ENCODE peak calls at places on chromosomes 2 and 18, in four cellular contexts. G is HepG2, U is K562, P is GM12878. X is an unnamed sample.

GRCh38 chr18:58222439-58223125 is 178.6 kb downstream of the NEDD4L start:
- DNase-seq in G (no peak), U (no peak), P (no peak), X (no peak)

GRCh38 chr2:234979204-234980167 is 27.7 kb downstream of the SH3BP4 start:
- DNase-seq in G (peak; percentile 73), U (no peak), P (no peak), X (no peak)

GRCh38 chr2:234241656-234242445 is 191.3 kb downstream of the SPP2 start:
- DNase-seq in G (no peak), U (no peak), P (no peak), X (no peak)

GRCh38 chr2:109635426-109636289 is 21.5 kb downstream of the SOWAHC start:
- DNase-seq in G (no peak), U (no peak), P (no peak), X (no peak)

GRCh38 chr2:75833386-75833785 is 122.7 kb upstream of the GCFC2 start:
- DNase-seq in G (no peak), U (no peak), P (no peak), X (no peak)

GRCh38 chr18:23641937-23642666 is 20.6 kb downstream of the ANKRD29 start:
- DNase-seq in G (no peak), U (no peak), P (no peak), X (no peak)

GRCh38 chr2:8525582-8526402 is 156.1 kb upstream of the ID2 start:
- DNase-seq in G (peak; percentile 92), U (peak; percentile 95), P (peak; percentile 90), X (peak; percentile 26)

GRCh38 chr18:31446854-31447253 is 687 bp upstream of the DSG3 start:
- DNase-seq in G (no peak), U (no peak), P (no peak), X (no peak)

GRCh38 chr2:181998045-181998444 is 12.4 kb downstream of the PPP1R1C start:
- DNase-seq in G (no peak), U (no peak), P (no peak), X (no peak)

GRCh38 chr2:225122007-225122406 is 79.7 kb upstream of the DOCK10 start:
- DNase-seq in G (no peak), U (no peak), P (no peak), X (no peak)

GRCh38 chr2:150693556-150693955 is 206.1 kb upstream of the RND3 start:
- DNase-seq in G (no peak), U (no peak), P (no peak), X (no peak)

GRCh38 chr2:84996909-84997308 is 25.9 kb downstream of the KCMF1 start:
- DNase-seq in G (no peak), U (no peak), P (no peak), X (no peak)

GRCh38 chr2:46615555-46616487 is 136.5 kb downstream of the TMEM247 start:
- DNase-seq in G (peak; percentile 54), U (peak; percentile 19), P (no peak), X (peak; percentile 12)

GRCh38 chr2:123840614-123841013 is 184.5 kb upstream of the CNTNAP5 start:
- DNase-seq in G (no peak), U (no peak), P (no peak), X (no peak)

GRCh38 chr2:117982376-117983033 is 31.4 kb downstream of the CCDC93 start:
- DNase-seq in G (peak; percentile 15), U (no peak), P (no peak), X (no peak)

GRCh38 chr2:70115646-70116442 is 28.6 kb downstream of the PCBP1 start:
- DNase-seq in G (no peak), U (peak; percentile 25), P (no peak), X (no peak)

GRCh38 chr18:2909431-2910140 is 62.8 kb downstream of the EMILIN2 start:
- DNase-seq in G (no peak), U (no peak), P (no peak), X (no peak)

GRCh38 chr2:45134726-45135125 is 125.5 kb upstream of the SIX2 start:
- DNase-seq in G (no peak), U (no peak), P (no peak), X (no peak)

GRCh38 chr18:59881728-59882685 is 17.8 kb upstream of the PMAIP1 start:
- DNase-seq in G (peak; percentile 64), U (peak; percentile 29), P (no peak), X (no peak)

GRCh38 chr2:217935901-217936684 is 66.7 kb downstream of the TNS1 start:
- DNase-seq in G (no peak), U (no peak), P (no peak), X (no peak)

GRCh38 chr2:219399716-219400478 is 12.2 kb upstream of the DNPEP start:
- DNase-seq in G (no peak), U (no peak), P (no peak), X (no peak)

GRCh38 chr2:239813261-239814135 is 211.6 kb downstream of the NDUFA10 start:
- DNase-seq in G (no peak), U (no peak), P (no peak), X (no peak)

GRCh38 chr2:224901121-224901676 is 141.1 kb downstream of the DOCK10 start:
- DNase-seq in G (no peak), U (no peak), P (no peak), X (no peak)

GRCh38 chr2:24473613-24474012 is 17.4 kb upstream of the NCOA1 start:
- DNase-seq in G (no peak), U (no peak), P (no peak), X (no peak)

GRCh38 chr2:148259674-148260073 is 238.8 kb downstream of the MBD5 start:
- DNase-seq in G (no peak), U (no peak), P (no peak), X (no peak)

GRCh38 chr18:79610461-79611039 is 69.1 kb upstream of the CTDP1 start:
- DNase-seq in G (no peak), U (peak; percentile 28), P (no peak), X (no peak)

GRCh38 chr2:187438459-187438858 is 9.6 kb downstream of the CALCRL start:
- DNase-seq in G (no peak), U (no peak), P (no peak), X (no peak)

GRCh38 chr2:105327690-105328089 is 1.8 kb downstream of the TGFBRAP1 start:
- DNase-seq in G (no peak), U (no peak), P (no peak), X (no peak)

GRCh38 chr2:133591164-133591563 is 22.9 kb upstream of the NCKAP5 start:
- DNase-seq in G (no peak), U (no peak), P (no peak), X (no peak)

GRCh38 chr2:238389985-238390682 is 36.6 kb upstream of the ASB1 start:
- DNase-seq in G (no peak), U (no peak), P (no peak), X (no peak)

DNA sequence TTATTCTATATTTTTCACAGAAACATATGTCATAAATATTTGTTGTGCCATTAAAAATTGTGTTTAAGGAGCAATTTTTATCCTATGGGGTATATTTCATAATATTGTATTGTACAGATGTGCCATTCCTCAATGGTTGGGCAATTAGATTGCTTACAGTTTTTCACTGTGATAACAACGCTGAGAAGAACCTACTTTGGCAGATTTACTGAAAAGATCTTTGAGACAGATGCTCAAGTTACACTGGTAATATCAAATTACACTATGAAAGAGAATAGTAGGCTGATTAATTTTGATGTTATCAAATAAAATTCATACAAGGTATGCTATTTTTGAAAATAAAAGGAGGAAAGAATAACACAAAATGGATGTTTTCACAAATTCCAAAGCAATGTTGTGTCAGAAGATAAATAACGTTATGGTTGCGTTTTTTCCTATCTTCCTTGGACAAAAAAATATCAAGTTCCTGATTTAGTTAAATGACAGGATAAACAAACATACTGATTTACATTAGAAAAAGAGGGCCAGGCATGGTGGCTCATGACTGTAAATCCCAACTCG is 335.1 kb upstream of the ZNF521 start:
- DNase-seq in G (no peak), U (no peak), P (no peak), X (no peak)
- TF ChIP-seq SP1 in G (no peak), U (no peak), P (no peak), X (no peak)

DNA sequence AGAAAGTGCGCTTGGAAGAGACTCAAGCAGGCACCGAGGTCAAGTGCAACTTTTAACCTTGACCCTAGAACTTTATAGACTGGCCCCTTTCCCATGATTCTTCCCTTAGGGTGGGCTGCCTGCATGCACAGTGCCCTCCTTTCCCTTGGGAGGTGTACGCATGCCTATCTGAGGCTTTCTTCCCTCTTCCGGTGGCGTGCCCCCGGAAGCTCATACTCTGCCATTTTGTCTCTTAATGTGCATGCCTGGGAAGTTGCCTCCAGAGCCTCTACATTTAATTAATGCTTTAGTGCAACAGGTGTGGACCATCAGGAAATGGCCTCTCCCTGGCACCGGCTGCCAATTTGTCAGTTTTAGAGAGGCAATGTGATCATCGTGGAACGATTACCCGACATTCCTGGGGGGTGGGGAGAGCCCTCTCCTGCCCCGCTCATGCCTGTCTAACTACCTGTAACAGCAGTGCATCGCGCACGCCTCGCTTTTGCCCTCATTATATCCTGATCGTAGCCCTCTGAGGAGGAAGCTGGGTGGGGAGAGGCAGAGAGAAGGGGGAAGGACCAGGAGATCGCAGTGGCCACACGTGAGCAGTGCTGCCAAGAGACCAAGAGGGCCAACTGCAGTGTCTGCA is 194.8 kb downstream of the TFCP2L1 start:
- DNase-seq in G (no peak), U (no peak), P (no peak), X (no peak)
- TF ChIP-seq FOXM1 in G (no peak), U (no peak), P (no peak), X (no peak)

GRCh38 chr2:152036611-152037469 is 62.0 kb downstream of the CACNB4 start:
- DNase-seq in G (peak; percentile 73), U (peak; percentile 70), P (no peak), X (peak; percentile 76)
- TF ChIP-seq SP1 in G (no peak), U (no peak), P (no peak), X (no peak)

GRCh38 chr2:127104881-127105655 is 1.9 kb downstream of the BIN1 start:
- DNase-seq in G (no peak), U (no peak), P (no peak), X (no peak)

GRCh38 chr2:127106998-127107621 is at the start of gene BIN1:
- DNase-seq in G (peak; percentile 34), U (peak; percentile 63), P (no peak), X (peak; percentile 83)

GRCh38 chr2:127104166-127104660 is 2.7 kb downstream of the BIN1 start:
- DNase-seq in G (no peak), U (no peak), P (no peak), X (no peak)

GRCh38 chr2:127106457-127106997 is 427 bp downstream of the BIN1 start:
- DNase-seq in G (no peak), U (no peak), P (no peak), X (peak; percentile 44)

DNA sequence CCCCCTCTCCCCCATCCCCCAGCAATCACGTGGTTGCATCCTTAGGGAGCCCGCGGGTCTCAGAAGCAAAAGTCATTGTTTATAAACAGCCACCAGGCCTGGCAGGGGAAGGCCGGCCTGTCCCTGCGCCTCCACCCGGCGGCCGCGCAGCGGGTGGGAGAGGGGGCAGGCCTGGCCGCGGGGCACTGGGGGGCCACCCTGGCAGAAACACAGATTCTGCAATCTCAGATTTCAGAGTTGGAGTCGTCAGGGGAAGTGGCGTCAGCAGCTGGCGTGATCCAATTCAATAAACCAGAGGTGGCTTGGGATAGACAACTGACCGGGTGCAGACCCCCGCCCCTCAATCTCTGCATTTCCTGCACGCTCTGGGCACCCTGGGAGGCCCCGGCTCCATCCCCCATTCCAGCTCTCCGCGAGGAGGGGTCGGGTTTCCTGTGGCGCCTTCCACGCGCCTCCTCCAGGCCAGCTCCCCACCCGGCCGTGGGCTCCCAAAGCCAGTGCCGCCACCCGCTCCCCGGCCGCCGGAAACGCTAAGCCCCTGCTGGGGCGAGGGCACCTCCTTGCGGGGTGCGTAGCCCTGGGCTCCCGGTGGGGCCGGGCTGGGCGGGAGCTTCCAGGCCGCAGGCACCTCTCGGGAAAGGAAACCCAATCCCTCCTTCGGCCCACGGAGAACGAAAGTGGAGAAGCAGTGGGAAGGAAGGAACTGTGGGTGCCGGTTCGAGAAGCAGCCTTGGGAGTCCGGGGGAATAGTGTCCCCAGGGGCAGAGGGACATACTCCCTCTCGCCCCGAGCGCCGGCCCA is 1.1 kb downstream of the BIN1 start:
- DNase-seq in G (no peak), U (no peak), P (no peak), X (peak; percentile 43)
- TF ChIP-seq FOXM1 in G (no peak), U (no peak), P (no peak), X (no peak)

X was measured in HEK293T.